ENCODE peak calls at places on chromosomes 7 and 10, in four cellular contexts. D is activated CD4-positive, alpha-beta T cell treated with anti-CD3 and anti-CD28 coated beads for 48 hours; R is fibroblast of lung; T is fibroblast of the conjunctiva. N is an unnamed sample.

GRCh38 chr7:92461027-92462003 is 14.0 kb downstream of the GATAD1 start:
- DNase-seq in D (peak; percentile 41), R (peak; percentile 33), T (peak; percentile 43), N (peak; percentile 52)

GRCh38 chr7:112985377-112985987 is 101.1 kb downstream of the GPR85 start:
- DNase-seq in D (no peak), R (peak; percentile 69), T (peak; percentile 12), N (peak; percentile 24)

GRCh38 chr7:47938574-47939165 is 9.6 kb downstream of the PKD1L1 start:
- DNase-seq in D (no peak), R (no peak), T (no peak), N (no peak)

GRCh38 chr7:37930226-37930948 is 9.9 kb downstream of the EPDR1 start:
- DNase-seq in D (no peak), R (peak; percentile 90), T (no peak), N (peak; percentile 36)

GRCh38 chr10:73529089-73529832 is 33.4 kb upstream of the PPP3CB start:
- DNase-seq in D (peak; percentile 43), R (peak; percentile 70), T (peak; percentile 75), N (peak; percentile 79)

GRCh38 chr7:73701357-73701995 is 18.0 kb downstream of the STX1A start:
- DNase-seq in D (peak; percentile 56), R (peak; percentile 68), T (peak; percentile 35), N (peak; percentile 81)

GRCh38 chr7:78090616-78091015 is 292.0 kb downstream of the PHTF2 start:
- DNase-seq in D (no peak), R (no peak), T (no peak), N (peak; percentile 37)

GRCh38 chr7:144835668-144836544 is at the start of gene TPK1:
- DNase-seq in D (peak; percentile 92), R (peak; percentile 97), T (peak; percentile 88), N (peak; percentile 93)

GRCh38 chr10:7082967-7083366 is 327.9 kb downstream of the SFMBT2 start:
- DNase-seq in D (no peak), R (peak; percentile 47), T (no peak), N (no peak)